ENCODE peak calls at places on chromosome 5, in nine cellular contexts. One of them, this sample, is unnamed.

GRCh38 chr5:113274836-113275414 is 159.9 kb downstream of the TSSK1B start:
- DNase-seq in ecto neural progenitor cell: peak
- DNase-seq in epithelial cell of prostate: no peak
- DNase-seq in vagina: no peak
- DNase-seq in EL: no peak
- DNase-seq in fibroblast of the conjunctiva: no peak
- DNase-seq in HTR-8/SVneo: no peak
- DNase-seq in mesothelial cell of epicardium: no peak
- DNase-seq in H54: no peak
- DNase-seq in this sample: no peak

GRCh38 chr5:73454379-73455036 is 5.9 kb upstream of the FOXD1 start:
- DNase-seq in mesothelial cell of epicardium: no peak
- DNase-seq in ecto neural progenitor cell: peak
- DNase-seq in fibroblast of the conjunctiva: no peak
- DNase-seq in epithelial cell of prostate: peak
- DNase-seq in H54: no peak
- DNase-seq in HTR-8/SVneo: no peak
- DNase-seq in vagina: no peak
- DNase-seq in EL: peak
- DNase-seq in this sample: no peak

GRCh38 chr5:37847978-37848425 is 8.2 kb upstream of the GDNF start:
- DNase-seq in HTR-8/SVneo: peak
- DNase-seq in mesothelial cell of epicardium: no peak
- DNase-seq in ecto neural progenitor cell: no peak
- DNase-seq in EL: peak
- DNase-seq in fibroblast of the conjunctiva: peak
- DNase-seq in epithelial cell of prostate: peak
- DNase-seq in vagina: no peak
- DNase-seq in H54: no peak
- DNase-seq in this sample: no peak

GRCh38 chr5:6744841-6745705 is 31.8 kb downstream of the TENT4A start:
- DNase-seq in epithelial cell of prostate: no peak
- DNase-seq in vagina: no peak
- DNase-seq in fibroblast of the conjunctiva: no peak
- DNase-seq in EL: no peak
- DNase-seq in HTR-8/SVneo: no peak
- DNase-seq in ecto neural progenitor cell: no peak
- DNase-seq in mesothelial cell of epicardium: no peak
- DNase-seq in H54: no peak
- DNase-seq in this sample: no peak

GRCh38 chr5:72302171-72302570 is 17.9 kb downstream of the MRPS27 start:
- DNase-seq in HTR-8/SVneo: peak
- DNase-seq in epithelial cell of prostate: no peak
- DNase-seq in fibroblast of the conjunctiva: no peak
- DNase-seq in H54: no peak
- DNase-seq in vagina: no peak
- DNase-seq in EL: peak
- DNase-seq in mesothelial cell of epicardium: no peak
- DNase-seq in ecto neural progenitor cell: no peak
- DNase-seq in this sample: no peak

GRCh38 chr5:122019936-122020590 is 58.0 kb downstream of the LOX start:
- DNase-seq in mesothelial cell of epicardium: no peak
- DNase-seq in ecto neural progenitor cell: no peak
- DNase-seq in fibroblast of the conjunctiva: no peak
- DNase-seq in HTR-8/SVneo: no peak
- DNase-seq in H54: no peak
- DNase-seq in vagina: no peak
- DNase-seq in EL: peak
- DNase-seq in epithelial cell of prostate: no peak
- DNase-seq in this sample: no peak

GRCh38 chr5:65395526-65396155 is 86.1 kb downstream of the ADAMTS6 start:
- DNase-seq in H54: no peak
- DNase-seq in vagina: no peak
- DNase-seq in fibroblast of the conjunctiva: no peak
- DNase-seq in EL: peak
- DNase-seq in epithelial cell of prostate: no peak
- DNase-seq in mesothelial cell of epicardium: no peak
- DNase-seq in ecto neural progenitor cell: no peak
- DNase-seq in HTR-8/SVneo: no peak
- DNase-seq in this sample: peak

GRCh38 chr5:145222622-145223021 is 612.5 kb downstream of the PRELID2 start:
- DNase-seq in H54: no peak
- DNase-seq in mesothelial cell of epicardium: no peak
- DNase-seq in epithelial cell of prostate: no peak
- DNase-seq in fibroblast of the conjunctiva: no peak
- DNase-seq in HTR-8/SVneo: no peak
- DNase-seq in vagina: no peak
- DNase-seq in ecto neural progenitor cell: no peak
- DNase-seq in EL: no peak
- DNase-seq in this sample: no peak

GRCh38 chr5:171422495-171422894 is 3.0 kb downstream of the FGF18 start:
- DNase-seq in HTR-8/SVneo: no peak
- DNase-seq in vagina: peak
- DNase-seq in fibroblast of the conjunctiva: no peak
- DNase-seq in epithelial cell of prostate: no peak
- DNase-seq in ecto neural progenitor cell: no peak
- DNase-seq in mesothelial cell of epicardium: no peak
- DNase-seq in H54: no peak
- DNase-seq in EL: no peak
- DNase-seq in this sample: no peak

GRCh38 chr5:147756566-147756965 is 26.0 kb downstream of the JAKMIP2 start:
- DNase-seq in ecto neural progenitor cell: no peak
- DNase-seq in epithelial cell of prostate: no peak
- DNase-seq in EL: no peak
- DNase-seq in HTR-8/SVneo: no peak
- DNase-seq in vagina: no peak
- DNase-seq in H54: no peak
- DNase-seq in fibroblast of the conjunctiva: no peak
- DNase-seq in mesothelial cell of epicardium: no peak
- DNase-seq in this sample: no peak

GRCh38 chr5:175749591-175749990 is 91.7 kb downstream of the HRH2 start:
- DNase-seq in H54: no peak
- DNase-seq in ecto neural progenitor cell: peak
- DNase-seq in epithelial cell of prostate: peak
- DNase-seq in fibroblast of the conjunctiva: no peak
- DNase-seq in EL: no peak
- DNase-seq in HTR-8/SVneo: no peak
- DNase-seq in vagina: peak
- DNase-seq in mesothelial cell of epicardium: no peak
- DNase-seq in this sample: no peak

GRCh38 chr5:142179776-142180387 is 71.3 kb downstream of the NDFIP1 start:
- DNase-seq in H54: no peak
- DNase-seq in EL: no peak
- DNase-seq in mesothelial cell of epicardium: no peak
- DNase-seq in epithelial cell of prostate: no peak
- DNase-seq in HTR-8/SVneo: no peak
- DNase-seq in ecto neural progenitor cell: no peak
- DNase-seq in vagina: no peak
- DNase-seq in fibroblast of the conjunctiva: no peak
- DNase-seq in this sample: no peak

GRCh38 chr5:132677191-132677590 is 3.4 kb downstream of the IL4 start:
- DNase-seq in HTR-8/SVneo: peak
- DNase-seq in H54: peak
- DNase-seq in fibroblast of the conjunctiva: peak
- DNase-seq in vagina: no peak
- DNase-seq in epithelial cell of prostate: peak
- DNase-seq in mesothelial cell of epicardium: no peak
- DNase-seq in EL: peak
- DNase-seq in ecto neural progenitor cell: no peak
- DNase-seq in this sample: peak

GRCh38 chr5:14383923-14384322 is 197.7 kb upstream of the OTULINL start:
- DNase-seq in ecto neural progenitor cell: no peak
- DNase-seq in H54: no peak
- DNase-seq in vagina: no peak
- DNase-seq in EL: no peak
- DNase-seq in epithelial cell of prostate: no peak
- DNase-seq in HTR-8/SVneo: no peak
- DNase-seq in fibroblast of the conjunctiva: no peak
- DNase-seq in mesothelial cell of epicardium: no peak
- DNase-seq in this sample: no peak

GRCh38 chr5:173885481-173886010 is 2.6 kb upstream of the CPEB4 start:
- DNase-seq in fibroblast of the conjunctiva: no peak
- DNase-seq in H54: no peak
- DNase-seq in vagina: no peak
- DNase-seq in ecto neural progenitor cell: no peak
- DNase-seq in EL: no peak
- DNase-seq in HTR-8/SVneo: no peak
- DNase-seq in epithelial cell of prostate: no peak
- DNase-seq in mesothelial cell of epicardium: no peak
- DNase-seq in this sample: no peak

GRCh38 chr5:76954383-76954763 is 1.5 kb downstream of the CRHBP start:
- DNase-seq in H54: no peak
- DNase-seq in ecto neural progenitor cell: no peak
- DNase-seq in mesothelial cell of epicardium: no peak
- DNase-seq in vagina: no peak
- DNase-seq in fibroblast of the conjunctiva: no peak
- DNase-seq in HTR-8/SVneo: no peak
- DNase-seq in epithelial cell of prostate: no peak
- DNase-seq in EL: peak
- DNase-seq in this sample: no peak

GRCh38 chr5:10009802-10010201 is 239.9 kb downstream of the ATPSCKMT start:
- DNase-seq in mesothelial cell of epicardium: no peak
- DNase-seq in HTR-8/SVneo: no peak
- DNase-seq in vagina: no peak
- DNase-seq in epithelial cell of prostate: no peak
- DNase-seq in ecto neural progenitor cell: no peak
- DNase-seq in H54: no peak
- DNase-seq in EL: no peak
- DNase-seq in fibroblast of the conjunctiva: no peak
- DNase-seq in this sample: no peak

GRCh38 chr5:136089804-136090203 is 42.8 kb upstream of the SMAD5 start:
- DNase-seq in H54: no peak
- DNase-seq in epithelial cell of prostate: no peak
- DNase-seq in fibroblast of the conjunctiva: no peak
- DNase-seq in HTR-8/SVneo: no peak
- DNase-seq in vagina: peak
- DNase-seq in mesothelial cell of epicardium: no peak
- DNase-seq in EL: no peak
- DNase-seq in ecto neural progenitor cell: peak
- DNase-seq in this sample: no peak

GRCh38 chr5:131952286-131952857 is 6.9 kb upstream of the MEIKIN start:
- DNase-seq in fibroblast of the conjunctiva: peak
- DNase-seq in H54: no peak
- DNase-seq in vagina: no peak
- DNase-seq in EL: no peak
- DNase-seq in HTR-8/SVneo: no peak
- DNase-seq in mesothelial cell of epicardium: no peak
- DNase-seq in epithelial cell of prostate: no peak
- DNase-seq in ecto neural progenitor cell: no peak
- DNase-seq in this sample: peak

GRCh38 chr5:1557114-1557873 is 33.5 kb upstream of the LPCAT1 start:
- DNase-seq in H54: no peak
- DNase-seq in vagina: peak
- DNase-seq in EL: no peak
- DNase-seq in HTR-8/SVneo: no peak
- DNase-seq in mesothelial cell of epicardium: no peak
- DNase-seq in epithelial cell of prostate: no peak
- DNase-seq in fibroblast of the conjunctiva: no peak
- DNase-seq in ecto neural progenitor cell: peak
- DNase-seq in this sample: no peak

GRCh38 chr5:141772281-141772680 is 90.3 kb upstream of the ARAP3 start:
- DNase-seq in mesothelial cell of epicardium: no peak
- DNase-seq in H54: no peak
- DNase-seq in vagina: no peak
- DNase-seq in fibroblast of the conjunctiva: no peak
- DNase-seq in epithelial cell of prostate: no peak
- DNase-seq in EL: no peak
- DNase-seq in ecto neural progenitor cell: no peak
- DNase-seq in HTR-8/SVneo: no peak
- DNase-seq in this sample: no peak

GRCh38 chr5:95858023-95858461 is 35.5 kb upstream of the GLRX start:
- DNase-seq in ecto neural progenitor cell: no peak
- DNase-seq in fibroblast of the conjunctiva: no peak
- DNase-seq in mesothelial cell of epicardium: no peak
- DNase-seq in vagina: no peak
- DNase-seq in HTR-8/SVneo: peak
- DNase-seq in epithelial cell of prostate: no peak
- DNase-seq in EL: peak
- DNase-seq in H54: peak
- DNase-seq in this sample: no peak

GRCh38 chr5:1997640-1998347 is 115.1 kb upstream of the IRX4 start:
- DNase-seq in fibroblast of the conjunctiva: no peak
- DNase-seq in vagina: peak
- DNase-seq in HTR-8/SVneo: no peak
- DNase-seq in mesothelial cell of epicardium: no peak
- DNase-seq in epithelial cell of prostate: no peak
- DNase-seq in H54: no peak
- DNase-seq in ecto neural progenitor cell: no peak
- DNase-seq in EL: no peak
- DNase-seq in this sample: no peak

GRCh38 chr5:107085572-107085971 is 585.2 kb downstream of the EFNA5 start:
- DNase-seq in ecto neural progenitor cell: no peak
- DNase-seq in fibroblast of the conjunctiva: no peak
- DNase-seq in vagina: no peak
- DNase-seq in H54: no peak
- DNase-seq in mesothelial cell of epicardium: no peak
- DNase-seq in HTR-8/SVneo: no peak
- DNase-seq in EL: no peak
- DNase-seq in epithelial cell of prostate: no peak
- DNase-seq in this sample: no peak

GRCh38 chr5:1006656-1007071 is 1.9 kb upstream of the NKD2 start:
- DNase-seq in epithelial cell of prostate: no peak
- DNase-seq in ecto neural progenitor cell: no peak
- DNase-seq in mesothelial cell of epicardium: no peak
- DNase-seq in H54: no peak
- DNase-seq in EL: no peak
- DNase-seq in vagina: no peak
- DNase-seq in HTR-8/SVneo: no peak
- DNase-seq in fibroblast of the conjunctiva: no peak
- DNase-seq in this sample: no peak

GRCh38 chr5:128470663-128471062 is 67.4 kb downstream of the FBN2 start:
- DNase-seq in H54: no peak
- DNase-seq in mesothelial cell of epicardium: no peak
- DNase-seq in epithelial cell of prostate: no peak
- DNase-seq in ecto neural progenitor cell: no peak
- DNase-seq in HTR-8/SVneo: peak
- DNase-seq in fibroblast of the conjunctiva: no peak
- DNase-seq in EL: peak
- DNase-seq in vagina: no peak
- DNase-seq in this sample: no peak

GRCh38 chr5:71658916-71659661 is 60.0 kb upstream of the CARTPT start:
- DNase-seq in vagina: no peak
- DNase-seq in EL: no peak
- DNase-seq in ecto neural progenitor cell: no peak
- DNase-seq in epithelial cell of prostate: no peak
- DNase-seq in fibroblast of the conjunctiva: no peak
- DNase-seq in HTR-8/SVneo: no peak
- DNase-seq in H54: no peak
- DNase-seq in mesothelial cell of epicardium: no peak
- DNase-seq in this sample: no peak

GRCh38 chr5:10328323-10328722 is 20.6 kb upstream of the CMBL start:
- DNase-seq in epithelial cell of prostate: no peak
- DNase-seq in vagina: no peak
- DNase-seq in mesothelial cell of epicardium: no peak
- DNase-seq in HTR-8/SVneo: no peak
- DNase-seq in EL: peak
- DNase-seq in H54: no peak
- DNase-seq in fibroblast of the conjunctiva: no peak
- DNase-seq in ecto neural progenitor cell: no peak
- DNase-seq in this sample: no peak

GRCh38 chr5:168527756-168528295 is 1.3 kb upstream of the FBLL1 start:
- DNase-seq in fibroblast of the conjunctiva: no peak
- DNase-seq in HTR-8/SVneo: no peak
- DNase-seq in EL: no peak
- DNase-seq in ecto neural progenitor cell: no peak
- DNase-seq in epithelial cell of prostate: no peak
- DNase-seq in vagina: no peak
- DNase-seq in mesothelial cell of epicardium: no peak
- DNase-seq in H54: no peak
- DNase-seq in this sample: no peak

GRCh38 chr5:151047814-151048425 is 27.5 kb downstream of the GPX3 start:
- DNase-seq in H54: no peak
- DNase-seq in epithelial cell of prostate: no peak
- DNase-seq in mesothelial cell of epicardium: no peak
- DNase-seq in ecto neural progenitor cell: peak
- DNase-seq in EL: no peak
- DNase-seq in vagina: no peak
- DNase-seq in HTR-8/SVneo: no peak
- DNase-seq in fibroblast of the conjunctiva: no peak
- DNase-seq in this sample: no peak

GRCh38 chr5:149172261-149172660 is 31.0 kb downstream of the ABLIM3 start:
- DNase-seq in H54: peak
- DNase-seq in mesothelial cell of epicardium: no peak
- DNase-seq in EL: peak
- DNase-seq in vagina: no peak
- DNase-seq in epithelial cell of prostate: no peak
- DNase-seq in HTR-8/SVneo: peak
- DNase-seq in fibroblast of the conjunctiva: peak
- DNase-seq in ecto neural progenitor cell: no peak
- DNase-seq in this sample: no peak

This sample was measured in retinal pigment epithelial cell.